ENCODE peak calls at places on chromosome 9, in eight cellular contexts. One of them, this sample, is unnamed.

GRCh38 chr9:27276182-27277030 is 20.5 kb downstream of the EQTN start:
- DNase-seq in nephron progenitor cell: peak
- DNase-seq in mucosa of descending colon: no peak
- DNase-seq in activated T-helper 1 cell treated with anti-CD3 and anti-CD28 coated beads, Interleukin-2, amount 50 U/mL, for 16 hours: no peak
- DNase-seq in Caki2: peak
- DNase-seq in GM12865: peak
- DNase-seq in breast epithelium: no peak
- DNase-seq in posterior cingulate gyrus: peak
- DNase-seq in this sample: peak

GRCh38 chr9:130996672-130997394 is 12.1 kb upstream of the LAMC3 start:
- DNase-seq in posterior cingulate gyrus: no peak
- DNase-seq in GM12865: no peak
- DNase-seq in activated T-helper 1 cell treated with anti-CD3 and anti-CD28 coated beads, Interleukin-2, amount 50 U/mL, for 16 hours: no peak
- DNase-seq in mucosa of descending colon: no peak
- DNase-seq in Caki2: no peak
- DNase-seq in breast epithelium: no peak
- DNase-seq in nephron progenitor cell: no peak
- DNase-seq in this sample: peak

GRCh38 chr9:133569109-133569785 is 34.7 kb downstream of the ADAMTSL2 start:
- DNase-seq in posterior cingulate gyrus: no peak
- DNase-seq in nephron progenitor cell: no peak
- DNase-seq in Caki2: no peak
- DNase-seq in mucosa of descending colon: no peak
- DNase-seq in activated T-helper 1 cell treated with anti-CD3 and anti-CD28 coated beads, Interleukin-2, amount 50 U/mL, for 16 hours: no peak
- DNase-seq in GM12865: no peak
- DNase-seq in breast epithelium: no peak
- DNase-seq in this sample: no peak

GRCh38 chr9:74772126-74772525 is 115.6 kb downstream of the TRPM6 start:
- DNase-seq in activated T-helper 1 cell treated with anti-CD3 and anti-CD28 coated beads, Interleukin-2, amount 50 U/mL, for 16 hours: no peak
- DNase-seq in Caki2: no peak
- DNase-seq in posterior cingulate gyrus: no peak
- DNase-seq in GM12865: no peak
- DNase-seq in mucosa of descending colon: no peak
- DNase-seq in nephron progenitor cell: no peak
- DNase-seq in breast epithelium: no peak
- DNase-seq in this sample: no peak

GRCh38 chr9:118990949-118991348 is 378.3 kb downstream of the BRINP1 start:
- DNase-seq in activated T-helper 1 cell treated with anti-CD3 and anti-CD28 coated beads, Interleukin-2, amount 50 U/mL, for 16 hours: no peak
- DNase-seq in breast epithelium: no peak
- DNase-seq in Caki2: no peak
- DNase-seq in nephron progenitor cell: no peak
- DNase-seq in posterior cingulate gyrus: no peak
- DNase-seq in GM12865: no peak
- DNase-seq in mucosa of descending colon: no peak
- DNase-seq in this sample: no peak

GRCh38 chr9:88741335-88741734 is 206.4 kb downstream of the NXNL2 start:
- DNase-seq in activated T-helper 1 cell treated with anti-CD3 and anti-CD28 coated beads, Interleukin-2, amount 50 U/mL, for 16 hours: no peak
- DNase-seq in breast epithelium: no peak
- DNase-seq in GM12865: peak
- DNase-seq in mucosa of descending colon: no peak
- DNase-seq in posterior cingulate gyrus: no peak
- DNase-seq in nephron progenitor cell: no peak
- DNase-seq in Caki2: no peak
- DNase-seq in this sample: peak

GRCh38 chr9:91945277-91946074 is 4.6 kb downstream of the ROR2 start:
- DNase-seq in breast epithelium: peak
- DNase-seq in mucosa of descending colon: peak
- DNase-seq in posterior cingulate gyrus: no peak
- DNase-seq in nephron progenitor cell: no peak
- DNase-seq in GM12865: no peak
- DNase-seq in Caki2: no peak
- DNase-seq in activated T-helper 1 cell treated with anti-CD3 and anti-CD28 coated beads, Interleukin-2, amount 50 U/mL, for 16 hours: no peak
- DNase-seq in this sample: peak

GRCh38 chr9:134689320-134690181 is 47.9 kb downstream of the COL5A1 start:
- DNase-seq in nephron progenitor cell: peak
- DNase-seq in mucosa of descending colon: peak
- DNase-seq in GM12865: peak
- DNase-seq in posterior cingulate gyrus: peak
- DNase-seq in activated T-helper 1 cell treated with anti-CD3 and anti-CD28 coated beads, Interleukin-2, amount 50 U/mL, for 16 hours: no peak
- DNase-seq in breast epithelium: peak
- DNase-seq in Caki2: peak
- DNase-seq in this sample: peak

GRCh38 chr9:105328872-105329728 is 84.6 kb downstream of the SLC44A1 start:
- DNase-seq in posterior cingulate gyrus: no peak
- DNase-seq in nephron progenitor cell: no peak
- DNase-seq in activated T-helper 1 cell treated with anti-CD3 and anti-CD28 coated beads, Interleukin-2, amount 50 U/mL, for 16 hours: no peak
- DNase-seq in breast epithelium: no peak
- DNase-seq in Caki2: no peak
- DNase-seq in GM12865: no peak
- DNase-seq in mucosa of descending colon: no peak
- DNase-seq in this sample: no peak

GRCh38 chr9:71858812-71859211 is 52.2 kb downstream of the ABHD17B start:
- DNase-seq in mucosa of descending colon: no peak
- DNase-seq in Caki2: no peak
- DNase-seq in posterior cingulate gyrus: no peak
- DNase-seq in GM12865: peak
- DNase-seq in nephron progenitor cell: no peak
- DNase-seq in breast epithelium: no peak
- DNase-seq in activated T-helper 1 cell treated with anti-CD3 and anti-CD28 coated beads, Interleukin-2, amount 50 U/mL, for 16 hours: no peak
- DNase-seq in this sample: no peak

GRCh38 chr9:113875917-113876805 is at the start of gene ZNF618:
- DNase-seq in breast epithelium: no peak
- DNase-seq in nephron progenitor cell: peak
- DNase-seq in GM12865: peak
- DNase-seq in posterior cingulate gyrus: peak
- DNase-seq in Caki2: no peak
- DNase-seq in mucosa of descending colon: peak
- DNase-seq in activated T-helper 1 cell treated with anti-CD3 and anti-CD28 coated beads, Interleukin-2, amount 50 U/mL, for 16 hours: no peak
- DNase-seq in this sample: peak

GRCh38 chr9:120445974-120446373 is 134.0 kb downstream of the CDK5RAP2 start:
- DNase-seq in breast epithelium: no peak
- DNase-seq in Caki2: no peak
- DNase-seq in activated T-helper 1 cell treated with anti-CD3 and anti-CD28 coated beads, Interleukin-2, amount 50 U/mL, for 16 hours: no peak
- DNase-seq in mucosa of descending colon: no peak
- DNase-seq in nephron progenitor cell: no peak
- DNase-seq in posterior cingulate gyrus: no peak
- DNase-seq in GM12865: no peak
- DNase-seq in this sample: no peak

GRCh38 chr9:93017621-93018020 is 40.9 kb upstream of the SUSD3 start:
- DNase-seq in activated T-helper 1 cell treated with anti-CD3 and anti-CD28 coated beads, Interleukin-2, amount 50 U/mL, for 16 hours: no peak
- DNase-seq in Caki2: no peak
- DNase-seq in breast epithelium: no peak
- DNase-seq in GM12865: no peak
- DNase-seq in mucosa of descending colon: no peak
- DNase-seq in nephron progenitor cell: no peak
- DNase-seq in posterior cingulate gyrus: no peak
- DNase-seq in this sample: no peak

GRCh38 chr9:121483473-121484031 is 16.1 kb downstream of the GGTA1 start:
- DNase-seq in mucosa of descending colon: no peak
- DNase-seq in Caki2: no peak
- DNase-seq in GM12865: no peak
- DNase-seq in breast epithelium: no peak
- DNase-seq in activated T-helper 1 cell treated with anti-CD3 and anti-CD28 coated beads, Interleukin-2, amount 50 U/mL, for 16 hours: no peak
- DNase-seq in nephron progenitor cell: no peak
- DNase-seq in posterior cingulate gyrus: no peak
- DNase-seq in this sample: no peak

GRCh38 chr9:35718726-35719511 is 13.1 kb downstream of the TLN1 start:
- DNase-seq in Caki2: no peak
- DNase-seq in mucosa of descending colon: no peak
- DNase-seq in activated T-helper 1 cell treated with anti-CD3 and anti-CD28 coated beads, Interleukin-2, amount 50 U/mL, for 16 hours: no peak
- DNase-seq in nephron progenitor cell: no peak
- DNase-seq in GM12865: peak
- DNase-seq in breast epithelium: no peak
- DNase-seq in posterior cingulate gyrus: no peak
- DNase-seq in this sample: no peak

GRCh38 chr9:132214027-132214622 is 52.3 kb downstream of the NTNG2 start:
- DNase-seq in posterior cingulate gyrus: peak
- DNase-seq in breast epithelium: peak
- DNase-seq in GM12865: no peak
- DNase-seq in activated T-helper 1 cell treated with anti-CD3 and anti-CD28 coated beads, Interleukin-2, amount 50 U/mL, for 16 hours: no peak
- DNase-seq in mucosa of descending colon: no peak
- DNase-seq in Caki2: no peak
- DNase-seq in nephron progenitor cell: peak
- DNase-seq in this sample: peak

GRCh38 chr9:5879419-5880181 is 11.1 kb upstream of the MLANA start:
- DNase-seq in activated T-helper 1 cell treated with anti-CD3 and anti-CD28 coated beads, Interleukin-2, amount 50 U/mL, for 16 hours: no peak
- DNase-seq in breast epithelium: no peak
- DNase-seq in nephron progenitor cell: no peak
- DNase-seq in GM12865: no peak
- DNase-seq in posterior cingulate gyrus: no peak
- DNase-seq in Caki2: peak
- DNase-seq in mucosa of descending colon: no peak
- DNase-seq in this sample: no peak

GRCh38 chr9:77460938-77461337 is 187.2 kb downstream of the GNA14 start:
- DNase-seq in mucosa of descending colon: no peak
- DNase-seq in nephron progenitor cell: no peak
- DNase-seq in breast epithelium: no peak
- DNase-seq in GM12865: no peak
- DNase-seq in activated T-helper 1 cell treated with anti-CD3 and anti-CD28 coated beads, Interleukin-2, amount 50 U/mL, for 16 hours: no peak
- DNase-seq in Caki2: no peak
- DNase-seq in posterior cingulate gyrus: no peak
- DNase-seq in this sample: peak

GRCh38 chr9:74865177-74865576 is 22.5 kb downstream of the TRPM6 start:
- DNase-seq in GM12865: no peak
- DNase-seq in activated T-helper 1 cell treated with anti-CD3 and anti-CD28 coated beads, Interleukin-2, amount 50 U/mL, for 16 hours: no peak
- DNase-seq in mucosa of descending colon: no peak
- DNase-seq in Caki2: no peak
- DNase-seq in nephron progenitor cell: no peak
- DNase-seq in breast epithelium: no peak
- DNase-seq in posterior cingulate gyrus: no peak
- DNase-seq in this sample: no peak

GRCh38 chr9:2299156-2299842 is 284.2 kb downstream of the SMARCA2 start:
- DNase-seq in nephron progenitor cell: no peak
- DNase-seq in Caki2: no peak
- DNase-seq in mucosa of descending colon: peak
- DNase-seq in breast epithelium: peak
- DNase-seq in activated T-helper 1 cell treated with anti-CD3 and anti-CD28 coated beads, Interleukin-2, amount 50 U/mL, for 16 hours: no peak
- DNase-seq in GM12865: no peak
- DNase-seq in posterior cingulate gyrus: no peak
- DNase-seq in this sample: no peak

GRCh38 chr9:110538169-110538568 is 41.4 kb downstream of the SVEP1 start:
- DNase-seq in nephron progenitor cell: no peak
- DNase-seq in Caki2: no peak
- DNase-seq in GM12865: no peak
- DNase-seq in mucosa of descending colon: no peak
- DNase-seq in breast epithelium: no peak
- DNase-seq in posterior cingulate gyrus: no peak
- DNase-seq in activated T-helper 1 cell treated with anti-CD3 and anti-CD28 coated beads, Interleukin-2, amount 50 U/mL, for 16 hours: no peak
- DNase-seq in this sample: no peak

GRCh38 chr9:6133346-6134063 is 82.1 kb upstream of the IL33 start:
- DNase-seq in breast epithelium: no peak
- DNase-seq in activated T-helper 1 cell treated with anti-CD3 and anti-CD28 coated beads, Interleukin-2, amount 50 U/mL, for 16 hours: no peak
- DNase-seq in GM12865: peak
- DNase-seq in posterior cingulate gyrus: no peak
- DNase-seq in nephron progenitor cell: no peak
- DNase-seq in mucosa of descending colon: no peak
- DNase-seq in Caki2: no peak
- DNase-seq in this sample: no peak

This sample was measured in H7.